ENCODE peak calls at places on chromosomes 16 and 17, in eight cellular contexts. X, G, V, B, I, P, M and K are unnamed samples.
A peak's percentile ranks its signal among the peaks of the same experiment; 100 is the strongest.

GRCh38 chr17:50919321-50920040 is 53.3 kb upstream of the TOB1 start:
- DNase-seq in I (peak; percentile 97), V (peak; percentile 90), X (peak; percentile 80), B (peak; percentile 98), M (peak; percentile 93), P (peak; percentile 33), G (no peak), K (peak; percentile 86)

GRCh38 chr17:4003501-4004421 is 39.5 kb upstream of the ATP2A3 start:
- DNase-seq in G (peak; percentile 28), B (no peak), P (no peak), I (peak; percentile 94), M (peak; percentile 40), X (no peak), V (no peak), K (peak; percentile 43)

GRCh38 chr17:17467021-17467420 is 9.8 kb upstream of the MED9 start:
- DNase-seq in M (no peak), B (no peak), G (no peak), V (no peak), X (no peak), P (no peak), I (no peak), K (peak; percentile 49)

GRCh38 chr17:82414548-82415281 is 3.4 kb upstream of the HEXD start:
- DNase-seq in B (peak; percentile 47), X (peak; percentile 85), M (peak; percentile 86), V (no peak), G (peak; percentile 46), P (no peak), I (peak; percentile 69), K (peak; percentile 91)

GRCh38 chr17:79754359-79754758 is 23.6 kb upstream of the CBX2 start:
- DNase-seq in V (no peak), P (no peak), B (no peak), I (no peak), X (no peak), G (no peak), M (no peak), K (no peak)

GRCh38 chr17:58317421-58318064 is 11.1 kb downstream of the TSPOAP1 start:
- DNase-seq in B (peak; percentile 32), V (peak; percentile 58), X (peak; percentile 49), I (peak; percentile 64), P (peak; percentile 43), M (no peak), G (no peak), K (peak; percentile 70)

GRCh38 chr17:75843577-75844529 is at the start of gene UNC13D:
- DNase-seq in B (no peak), G (peak; percentile 84), M (peak; percentile 7), V (peak; percentile 57), X (peak; percentile 21), I (peak; percentile 60), P (no peak), K (no peak)

GRCh38 chr17:48995871-48996695 is 1.1 kb upstream of the IGF2BP1 start:
- DNase-seq in V (no peak), B (no peak), X (peak; percentile 90), I (no peak), G (no peak), M (peak; percentile 94), P (no peak), K (peak; percentile 97)

GRCh38 chr17:70169707-70170597 is 620 bp downstream of the KCNJ2 start:
- DNase-seq in B (no peak), V (no peak), X (no peak), P (no peak), I (no peak), G (peak; percentile 33), M (no peak), K (no peak)

GRCh38 chr17:50986989-50987660 is 121.0 kb upstream of the TOB1 start:
- DNase-seq in G (no peak), X (no peak), V (no peak), P (peak; percentile 21), M (no peak), I (no peak), B (no peak), K (no peak)

GRCh38 chr17:75872434-75873351 is 5.7 kb downstream of the TRIM47 start:
- DNase-seq in G (no peak), X (no peak), I (peak; percentile 87), B (peak; percentile 23), V (peak; percentile 41), P (no peak), M (no peak), K (no peak)

GRCh38 chr17:40287494-40288369 is at the start of gene CDC6:
- DNase-seq in B (peak; percentile 99), P (peak; percentile 97), M (peak; percentile 96), X (peak; percentile 98), I (peak; percentile 99), V (peak; percentile 98), G (peak; percentile 96), K (peak; percentile 99)

GRCh38 chr16:2779978-2780898 is 3.2 kb upstream of the ELOB start:
- DNase-seq in B (no peak), P (no peak), X (no peak), M (no peak), V (no peak), I (no peak), G (no peak), K (peak; percentile 39)